ENCODE peak calls at places on chromosome 5, in four cellular contexts. L is left kidney; P is sciatic nerve; N is CD8-positive, alpha-beta memory T cell. H is an unnamed sample.

GRCh38 chr5:35230043-35230611 is at the start of gene PRLR:
- DNase-seq in L (peak), P (peak), N (no peak), H (no peak)

GRCh38 chr5:172420215-172420934 is 34.0 kb downstream of the SH3PXD2B start:
- DNase-seq in L (no peak), P (peak), N (no peak), H (no peak)

GRCh38 chr5:144135113-144135762 is 35.2 kb downstream of the YIPF5 start:
- DNase-seq in L (no peak), P (no peak), N (no peak), H (no peak)

GRCh38 chr5:39578887-39579497 is 154.2 kb upstream of the DAB2 start:
- DNase-seq in L (peak), P (no peak), N (no peak), H (no peak)

GRCh38 chr5:143354025-143354424 is 49.5 kb downstream of the NR3C1 start:
- DNase-seq in L (no peak), P (no peak), N (no peak), H (no peak)

GRCh38 chr5:126384985-126385384 is 38.2 kb upstream of the GRAMD2B start:
- DNase-seq in L (no peak), P (no peak), N (no peak), H (no peak)

GRCh38 chr5:134255418-134256150 is 29.7 kb upstream of the PPP2CA start:
- DNase-seq in L (no peak), P (no peak), N (no peak), H (no peak)

GRCh38 chr5:159240301-159240870 is 22.7 kb upstream of the UBLCP1 start:
- DNase-seq in L (no peak), P (no peak), N (no peak), H (no peak)

GRCh38 chr5:78253201-78253600 is 41.3 kb downstream of the AP3B1 start:
- DNase-seq in L (no peak), P (no peak), N (no peak), H (no peak)

GRCh38 chr5:178839319-178839704 is 20.4 kb upstream of the ZNF354B start:
- DNase-seq in L (peak), P (peak), N (peak), H (no peak)

GRCh38 chr5:128213340-128213739 is 129.8 kb downstream of the SLC12A2 start:
- DNase-seq in L (peak), P (no peak), N (no peak), H (no peak)

GRCh38 chr5:180900178-180900577 is 1.2 kb downstream of the BTNL8 start:
- DNase-seq in L (no peak), P (no peak), N (no peak), H (no peak)

GRCh38 chr5:79119486-79119885 is 7.9 kb downstream of the BHMT start:
- DNase-seq in L (no peak), P (no peak), N (no peak), H (no peak)

GRCh38 chr5:33688041-33688980 is 203.5 kb downstream of the ADAMTS12 start:
- DNase-seq in L (no peak), P (no peak), N (no peak), H (no peak)

GRCh38 chr5:148539851-148540250 is 114.5 kb downstream of the HTR4 start:
- DNase-seq in L (no peak), P (no peak), N (no peak), H (no peak)